ENCODE peak calls at places on chromosomes 13 and 19, in nine cellular contexts. M, C, A, Q, L, K, O, S and Y are unnamed samples.

GRCh38 chr13:94384217-94384905 is 95.1 kb downstream of the DCT start:
- DNase-seq in M (no peak), C (no peak), A (no peak), Q (no peak), L (no peak), K (no peak), O (no peak), S (no peak), Y (no peak)

GRCh38 chr19:1508507-1508856 is 4.3 kb downstream of the ADAMTSL5 start:
- DNase-seq in M (no peak), C (no peak), A (no peak), Q (no peak), L (no peak), K (no peak), O (no peak), S (no peak), Y (no peak)

GRCh38 chr19:426725-427445 is 17.9 kb upstream of the C2CD4C start:
- DNase-seq in M (no peak), C (no peak), A (no peak), Q (no peak), L (peak; percentile 44), K (no peak), O (no peak), S (no peak), Y (no peak)

GRCh38 chr19:55156202-55157063 is 1.1 kb downstream of the TNNI3 start:
- DNase-seq in M (peak; percentile 81), C (peak; percentile 57), A (no peak), Q (peak; percentile 85), L (peak; percentile 72), K (no peak), O (peak; percentile 41), S (no peak), Y (no peak)

GRCh38 chr19:33429891-33430673 is 56.6 kb downstream of the CEBPG start:
- DNase-seq in M (peak; percentile 54), C (no peak), A (peak; percentile 3), Q (no peak), L (no peak), K (peak; percentile 49), O (no peak), S (no peak), Y (peak; percentile 46)

GRCh38 chr13:39684531-39685137 is 29.2 kb downstream of the COG6 start:
- DNase-seq in M (no peak), C (no peak), A (no peak), Q (no peak), L (peak; percentile 6), K (no peak), O (peak; percentile 72), S (peak; percentile 63), Y (no peak)

GRCh38 chr13:102825921-102826706 is 19.7 kb upstream of the ERCC5 start:
- DNase-seq in M (no peak), C (no peak), A (no peak), Q (no peak), L (no peak), K (no peak), O (peak; percentile 96), S (peak; percentile 95), Y (no peak)

GRCh38 chr13:50893211-50893852 is 16.3 kb upstream of the RNASEH2B start:
- DNase-seq in M (no peak), C (no peak), A (no peak), Q (no peak), L (no peak), K (no peak), O (peak; percentile 72), S (peak; percentile 52), Y (no peak)

GRCh38 chr13:77492982-77493381 is 42.5 kb upstream of the SCEL start:
- DNase-seq in M (no peak), C (no peak), A (no peak), Q (no peak), L (peak; percentile 31), K (no peak), O (peak; percentile 71), S (no peak), Y (no peak)

GRCh38 chr13:101447852-101448251 is 4.6 kb upstream of the ITGBL1 start:
- DNase-seq in M (no peak), C (no peak), A (no peak), Q (no peak), L (no peak), K (no peak), O (peak; percentile 31), S (no peak), Y (no peak)

GRCh38 chr13:110108348-110109139 is 198.4 kb downstream of the COL4A1 start:
- DNase-seq in M (no peak), C (peak; percentile 78), A (peak; percentile 58), Q (peak; percentile 77), L (peak; percentile 72), K (no peak), O (peak; percentile 95), S (peak; percentile 90), Y (peak; percentile 93)

GRCh38 chr13:28636677-28637317 is 22.1 kb upstream of the POMP start:
- DNase-seq in M (no peak), C (no peak), A (no peak), Q (no peak), L (peak; percentile 51), K (no peak), O (peak; percentile 89), S (peak; percentile 74), Y (no peak)

GRCh38 chr19:45340232-45340898 is at the start of gene KLC3:
- DNase-seq in M (no peak), C (no peak), A (no peak), Q (peak; percentile 74), L (no peak), K (peak; percentile 46), O (no peak), S (no peak), Y (no peak)

GRCh38 chr19:16374436-16374835 is 49.8 kb downstream of the KLF2 start:
- DNase-seq in M (peak; percentile 41), C (no peak), A (no peak), Q (no peak), L (no peak), K (no peak), O (no peak), S (no peak), Y (no peak)

GRCh38 chr19:33488826-33489225 is 32.8 kb downstream of the PEPD start:
- DNase-seq in M (peak; percentile 69), C (no peak), A (no peak), Q (no peak), L (no peak), K (no peak), O (no peak), S (no peak), Y (peak; percentile 50)

GRCh38 chr13:35881360-35881759 is 249.8 kb downstream of the DCLK1 start:
- DNase-seq in M (no peak), C (no peak), A (no peak), Q (no peak), L (no peak), K (no peak), O (peak; percentile 37), S (peak; percentile 25), Y (no peak)

GRCh38 chr13:90448466-90449037 is 898.9 kb upstream of the MIR17HG start:
- DNase-seq in M (no peak), C (no peak), A (no peak), Q (no peak), L (no peak), K (no peak), O (peak; percentile 48), S (peak; percentile 34), Y (no peak)

GRCh38 chr13:108558489-108558888 is 70.9 kb upstream of the MYO16 start:
- DNase-seq in M (no peak), C (no peak), A (no peak), Q (no peak), L (no peak), K (no peak), O (no peak), S (no peak), Y (no peak)

GRCh38 chr13:67735651-67736050 is 505.5 kb upstream of the PCDH9 start:
- DNase-seq in M (no peak), C (no peak), A (no peak), Q (no peak), L (no peak), K (no peak), O (no peak), S (no peak), Y (no peak)

GRCh38 chr13:50075619-50076097 is 60.4 kb downstream of the KCNRG start:
- DNase-seq in M (no peak), C (no peak), A (no peak), Q (no peak), L (no peak), K (no peak), O (no peak), S (no peak), Y (no peak)

GRCh38 chr19:54684537-54684936 is 21.8 kb downstream of the LILRB4 start:
- DNase-seq in M (no peak), C (no peak), A (no peak), Q (no peak), L (no peak), K (no peak), O (peak; percentile 14), S (no peak), Y (no peak)

GRCh38 chr19:42606660-42607351 is 12.1 kb upstream of the CEACAM8 start:
- DNase-seq in M (peak; percentile 25), C (peak; percentile 37), A (no peak), Q (no peak), L (peak; percentile 80), K (no peak), O (peak; percentile 54), S (peak; percentile 7), Y (no peak)

GRCh38 chr19:4502282-4503223 is 15.7 kb downstream of the PLIN4 start:
- DNase-seq in M (no peak), C (no peak), A (peak; percentile 35), Q (no peak), L (peak; percentile 23), K (no peak), O (no peak), S (no peak), Y (peak; percentile 62)

GRCh38 chr19:2192862-2193261 is 29.1 kb downstream of the DOT1L start:
- DNase-seq in M (no peak), C (no peak), A (no peak), Q (no peak), L (no peak), K (no peak), O (no peak), S (no peak), Y (no peak)

GRCh38 chr13:75769141-75769905 is 133.2 kb downstream of the LMO7 start:
- DNase-seq in M (no peak), C (no peak), A (no peak), Q (no peak), L (no peak), K (no peak), O (no peak), S (peak; percentile 56), Y (no peak)

GRCh38 chr13:43629691-43630480 is 156.9 kb downstream of the ENOX1 start:
- DNase-seq in M (no peak), C (no peak), A (no peak), Q (no peak), L (no peak), K (no peak), O (peak; percentile 31), S (peak; percentile 40), Y (no peak)

GRCh38 chr19:30667227-30667626 is 295.0 kb downstream of the ZNF536 start:
- DNase-seq in M (no peak), C (no peak), A (no peak), Q (no peak), L (no peak), K (no peak), O (no peak), S (no peak), Y (no peak)

GRCh38 chr13:110133425-110134235 is 173.3 kb downstream of the COL4A1 start:
- DNase-seq in M (no peak), C (no peak), A (no peak), Q (no peak), L (no peak), K (no peak), O (no peak), S (no peak), Y (no peak)

GRCh38 chr19:31110331-31110730 is 238.9 kb downstream of the TSHZ3 start:
- DNase-seq in M (no peak), C (no peak), A (no peak), Q (no peak), L (no peak), K (no peak), O (peak; percentile 63), S (peak; percentile 66), Y (no peak)